ENCODE peak calls at places on chromosome 10, in four cellular contexts. I is fibroblast of villous mesenchyme, A is tibial artery, S is GM13977. X is an unnamed sample.
A peak's percentile ranks its signal among the peaks of the same experiment; 100 is the strongest.

GRCh38 chr10:59896186-59896585 is 10.2 kb downstream of the CCDC6 start:
- DNase-seq in A (peak; percentile 85), I (no peak), S (no peak), X (no peak)

GRCh38 chr10:112115781-112116385 is 67.7 kb downstream of the GPAM start:
- DNase-seq in I (peak; percentile 16), S (peak; percentile 65), A (no peak), X (peak; percentile 64)

GRCh38 chr10:66780796-66781195 is 145.0 kb upstream of the LRRTM3 start:
- DNase-seq in S (no peak), A (no peak), I (peak; percentile 28), X (no peak)

GRCh38 chr10:52658112-52658511 is 114.5 kb downstream of the MBL2 start:
- DNase-seq in A (no peak), S (no peak), I (peak; percentile 7), X (no peak)

GRCh38 chr10:60944159-60944909 is at the start of gene RHOBTB1:
- DNase-seq in A (peak; percentile 91), S (peak; percentile 35), I (peak; percentile 90), X (peak; percentile 58)

GRCh38 chr10:45198596-45199379 is 116.6 kb downstream of the OR13A1 start:
- DNase-seq in A (no peak), I (no peak), S (no peak), X (no peak)

GRCh38 chr10:86506499-86506898 is 15.1 kb downstream of the WAPL start:
- DNase-seq in I (no peak), A (no peak), S (no peak), X (no peak)

GRCh38 chr10:2856598-2856997 is 210.8 kb upstream of the PFKP start:
- DNase-seq in A (no peak), S (no peak), I (no peak), X (no peak)

GRCh38 chr10:96996275-96996980 is 164.3 kb downstream of the LCOR start:
- DNase-seq in I (no peak), S (no peak), A (no peak), X (no peak)

GRCh38 chr10:27558612-27559020 is 54.5 kb downstream of the RAB18 start:
- DNase-seq in S (peak; percentile 52), I (peak; percentile 66), A (no peak), X (peak; percentile 70)

GRCh38 chr10:128040681-128041080 is 85.5 kb downstream of the MKI67 start:
- DNase-seq in I (no peak), S (no peak), A (no peak), X (no peak)

GRCh38 chr10:42242135-42242805 is 396.1 kb downstream of the ZNF33B start:
- DNase-seq in S (peak; percentile 9), A (no peak), I (no peak), X (no peak)

GRCh38 chr10:73827346-73828089 is 16.1 kb upstream of the NDST2 start:
- DNase-seq in A (no peak), I (peak; percentile 19), S (no peak), X (no peak)

GRCh38 chr10:43177588-43177987 is 39.3 kb downstream of the CSGALNACT2 start:
- DNase-seq in A (no peak), I (peak; percentile 87), S (no peak), X (no peak)

GRCh38 chr10:46229144-46229563 is 57.6 kb upstream of the ANTXRL start:
- DNase-seq in I (no peak), S (peak; percentile 55), A (peak; percentile 49), X (no peak)

GRCh38 chr10:95552680-95553342 is 8.4 kb downstream of the SORBS1 start:
- DNase-seq in I (no peak), S (no peak), A (no peak), X (no peak)

GRCh38 chr10:12708921-12709320 is 292.6 kb downstream of the CCDC3 start:
- DNase-seq in I (peak; percentile 27), A (no peak), S (no peak), X (no peak)

GRCh38 chr10:125859128-125859817 is 21.8 kb downstream of the DHX32 start:
- DNase-seq in S (no peak), I (no peak), A (no peak), X (no peak)

GRCh38 chr10:102619281-102619981 is 24.8 kb upstream of the TRIM8 start:
- DNase-seq in A (no peak), S (no peak), I (no peak), X (no peak)

GRCh38 chr10:117503886-117504205 is 38.7 kb upstream of the EMX2 start:
- DNase-seq in I (peak; percentile 63), A (no peak), S (no peak), X (no peak)

GRCh38 chr10:29443745-29444523 is 155.1 kb downstream of the LYZL1 start:
- DNase-seq in I (peak; percentile 7), S (no peak), A (no peak), X (no peak)

GRCh38 chr10:74244097-74244685 is 93.2 kb downstream of the ADK start:
- DNase-seq in A (no peak), S (no peak), I (peak; percentile 72), X (no peak)

GRCh38 chr10:62456611-62457101 is 82.5 kb downstream of the ZNF365 start:
- DNase-seq in I (no peak), S (peak; percentile 63), A (no peak), X (peak; percentile 60)

GRCh38 chr10:124116771-124117510 is 23.5 kb upstream of the CHST15 start:
- DNase-seq in A (no peak), I (no peak), S (no peak), X (no peak)

GRCh38 chr10:84845628-84846261 is 517.4 kb downstream of the CCSER2 start:
- DNase-seq in S (no peak), A (no peak), I (no peak), X (no peak)

GRCh38 chr10:77005901-77006300 is 631.7 kb downstream of the KCNMA1 start:
- DNase-seq in A (no peak), S (no peak), I (no peak), X (no peak)

GRCh38 chr10:34548466-34548865 is 266.6 kb downstream of the PARD3 start:
- DNase-seq in A (no peak), I (no peak), S (no peak), X (no peak)

GRCh38 chr10:77252380-77252779 is 385.2 kb downstream of the KCNMA1 start:
- DNase-seq in A (no peak), I (no peak), S (no peak), X (no peak)

GRCh38 chr10:99539820-99540219 is 7.1 kb downstream of the NKX2-3 start:
- DNase-seq in S (no peak), I (no peak), A (no peak), X (no peak)

GRCh38 chr10:110504111-110504735 is 6.5 kb downstream of the DUSP5 start:
- DNase-seq in A (peak; percentile 70), S (peak; percentile 84), I (peak; percentile 93), X (peak; percentile 81)

GRCh38 chr10:100562806-100563293 is 27.1 kb downstream of the HIF1AN start:
- DNase-seq in S (no peak), I (peak; percentile 17), A (no peak), X (no peak)

GRCh38 chr10:19707376-19707775 is 108.9 kb upstream of the PLXDC2 start:
- DNase-seq in I (no peak), S (no peak), A (no peak), X (no peak)

GRCh38 chr10:33195608-33196376 is 138.7 kb downstream of the NRP1 start:
- DNase-seq in S (no peak), I (no peak), A (no peak), X (no peak)
- TF ChIP-seq CTCF in S (no peak), I (no peak), A (no peak), X (no peak)

GRCh38 chr10:113854757-113855626 is 531 bp downstream of the NHLRC2 start:
- DNase-seq in A (peak; percentile 69), S (peak; percentile 65), I (peak; percentile 42), X (peak; percentile 72)
- TF ChIP-seq CTCF in A (no peak), S (peak; percentile 3), I (no peak), X (no peak)

GRCh38 chr10:113780681-113781250 is 29.3 kb downstream of the PLEKHS1 start:
- DNase-seq in I (no peak), S (no peak), A (no peak), X (no peak)
- TF ChIP-seq CTCF in I (peak; percentile 35), S (peak; percentile 13), A (no peak), X (no peak)

DNA sequence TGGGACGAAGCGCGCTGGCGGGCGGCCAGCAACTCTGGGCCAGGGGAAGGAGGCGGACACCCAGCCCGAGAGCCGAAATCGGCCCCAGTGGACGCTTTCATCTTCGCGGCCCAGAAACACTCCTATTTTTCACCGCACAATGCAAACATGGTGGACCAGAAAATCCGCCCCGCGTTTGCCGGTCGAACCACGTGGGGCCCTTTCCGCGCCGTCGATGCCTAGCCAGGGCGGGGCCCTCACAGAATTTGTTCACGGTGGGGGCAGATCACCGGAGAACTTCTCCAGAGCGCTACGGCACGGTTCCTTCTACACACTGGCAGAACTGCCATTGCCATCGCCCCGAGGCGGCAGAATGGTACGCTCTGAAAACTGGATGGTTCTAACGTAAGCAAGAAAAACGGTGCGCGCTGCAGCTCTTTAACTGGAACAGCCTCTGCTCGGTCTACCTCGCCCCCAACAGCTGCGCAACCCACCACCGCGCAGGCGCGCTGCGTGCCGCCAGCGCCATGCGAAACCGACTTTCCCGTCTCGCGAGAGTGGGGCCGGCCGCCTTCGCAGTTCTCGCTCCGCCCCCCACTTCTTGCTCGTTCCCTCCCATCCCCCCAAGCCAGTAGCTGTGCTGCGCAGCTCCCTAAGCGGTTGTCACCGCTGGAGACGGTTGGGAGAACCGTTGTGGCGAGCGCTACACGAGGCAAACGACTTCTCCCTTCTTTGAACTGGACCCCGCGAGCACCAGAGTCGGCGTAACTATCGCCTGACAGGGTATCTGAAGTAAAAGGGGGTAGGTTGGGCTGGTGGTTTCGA is at the start of gene HNRNPH3:
- DNase-seq in S (peak; percentile 95), I (peak; percentile 98), A (peak; percentile 99), X (peak; percentile 97)
- TF ChIP-seq CTCF in S (no peak), I (no peak), A (peak; percentile 7), X (no peak)

X was measured in GM13976.